ENCODE peak calls at places on chromosome 2, in six cellular contexts. G, J, S, D, H and V are unnamed samples.

GRCh38 chr2:28752608-28752984 is 966 bp downstream of the PPP1CB start:
- DNase-seq in G (no peak), J (no peak), S (no peak), D (no peak), H (no peak), V (no peak)

GRCh38 chr2:7950035-7950612 is 731.7 kb upstream of the ID2 start:
- DNase-seq in G (no peak), J (no peak), S (no peak), D (no peak), H (no peak), V (no peak)

GRCh38 chr2:158837645-158838044 is 42.5 kb downstream of the DAPL1 start:
- DNase-seq in G (no peak), J (no peak), S (no peak), D (no peak), H (no peak), V (no peak)

GRCh38 chr2:207828361-207829057 is 58.8 kb upstream of the FZD5 start:
- DNase-seq in G (no peak), J (no peak), S (peak), D (no peak), H (no peak), V (no peak)

GRCh38 chr2:75646583-75647425 is at the start of gene MRPL19:
- DNase-seq in G (peak), J (peak), S (peak), D (peak), H (peak), V (peak)

GRCh38 chr2:136394136-136395060 is 276.4 kb upstream of the CXCR4 start:
- DNase-seq in G (no peak), J (no peak), S (no peak), D (no peak), H (no peak), V (no peak)

GRCh38 chr2:230721712-230722111 is 9.1 kb downstream of the CAB39 start:
- DNase-seq in G (no peak), J (no peak), S (no peak), D (no peak), H (no peak), V (no peak)

GRCh38 chr2:177265386-177265690 is 811 bp upstream of the NFE2L2 start:
- DNase-seq in G (no peak), J (no peak), S (no peak), D (no peak), H (no peak), V (no peak)

GRCh38 chr2:208224802-208225201 is 30.1 kb downstream of the IDH1 start:
- DNase-seq in G (no peak), J (no peak), S (no peak), D (no peak), H (no peak), V (no peak)

GRCh38 chr2:47282621-47283272 is 120.2 kb upstream of the MSH2 start:
- DNase-seq in G (no peak), J (no peak), S (peak), D (no peak), H (no peak), V (no peak)

GRCh38 chr2:203404996-203405395 is 76.8 kb downstream of the ABI2 start:
- DNase-seq in G (no peak), J (no peak), S (no peak), D (no peak), H (no peak), V (no peak)

GRCh38 chr2:38572167-38572566 is 30.6 kb downstream of the HNRNPLL start:
- DNase-seq in G (no peak), J (no peak), S (no peak), D (peak), H (no peak), V (no peak)

GRCh38 chr2:88658890-88659881 is 31.9 kb upstream of the EIF2AK3 start:
- DNase-seq in G (no peak), J (no peak), S (peak), D (no peak), H (no peak), V (no peak)

GRCh38 chr2:38720613-38721241 is 30.4 kb downstream of the SRSF7 start:
- DNase-seq in G (no peak), J (no peak), S (no peak), D (no peak), H (peak), V (no peak)

GRCh38 chr2:6722574-6722973 is 143.1 kb downstream of the CMPK2 start:
- DNase-seq in G (no peak), J (no peak), S (no peak), D (no peak), H (no peak), V (no peak)

GRCh38 chr2:181977661-181978350 is 7.8 kb upstream of the PPP1R1C start:
- DNase-seq in G (no peak), J (no peak), S (no peak), D (no peak), H (no peak), V (no peak)

GRCh38 chr2:240462704-240463273 is 27.3 kb downstream of the GPC1 start:
- DNase-seq in G (no peak), J (no peak), S (no peak), D (no peak), H (no peak), V (no peak)

GRCh38 chr2:126751477-126751876 is 95.5 kb downstream of the GYPC start:
- DNase-seq in G (peak), J (no peak), S (no peak), D (no peak), H (no peak), V (no peak)

GRCh38 chr2:49360051-49360767 is 205.9 kb upstream of the FSHR start:
- DNase-seq in G (no peak), J (no peak), S (no peak), D (no peak), H (no peak), V (no peak)

GRCh38 chr2:181193550-181193949 is 213.1 kb downstream of the UBE2E3 start:
- DNase-seq in G (no peak), J (no peak), S (no peak), D (no peak), H (no peak), V (no peak)

GRCh38 chr2:49973917-49974368 is 819.6 kb upstream of the FSHR start:
- DNase-seq in G (peak), J (no peak), S (no peak), D (no peak), H (no peak), V (no peak)

GRCh38 chr2:160375037-160375436 is 118.6 kb downstream of the RBMS1 start:
- DNase-seq in G (no peak), J (no peak), S (no peak), D (no peak), H (no peak), V (no peak)

GRCh38 chr2:151862688-151863087 is 34.5 kb upstream of the ARL5A start:
- DNase-seq in G (no peak), J (peak), S (no peak), D (no peak), H (peak), V (peak)

GRCh38 chr2:95039978-95040377 is 14.5 kb downstream of the MAL start:
- DNase-seq in G (no peak), J (no peak), S (no peak), D (no peak), H (no peak), V (no peak)

GRCh38 chr2:120148229-120148628 is 75.0 kb downstream of the TMEM185B start:
- DNase-seq in G (no peak), J (no peak), S (no peak), D (no peak), H (no peak), V (no peak)

GRCh38 chr2:21256006-21256405 is 132.2 kb downstream of the TDRD15 start:
- DNase-seq in G (no peak), J (no peak), S (no peak), D (no peak), H (peak), V (no peak)
- TF ChIP-seq TAF1 in G (no peak), J (no peak), S (no peak), D (no peak), H (no peak), V (no peak)

GRCh38 chr2:163369111-163369510 is 366.7 kb downstream of the FIGN start:
- DNase-seq in G (no peak), J (no peak), S (no peak), D (no peak), H (no peak), V (no peak)
- TF ChIP-seq POLR2AphosphoS5 in G (no peak), J (no peak), S (no peak), D (no peak), H (no peak), V (no peak)

DNA sequence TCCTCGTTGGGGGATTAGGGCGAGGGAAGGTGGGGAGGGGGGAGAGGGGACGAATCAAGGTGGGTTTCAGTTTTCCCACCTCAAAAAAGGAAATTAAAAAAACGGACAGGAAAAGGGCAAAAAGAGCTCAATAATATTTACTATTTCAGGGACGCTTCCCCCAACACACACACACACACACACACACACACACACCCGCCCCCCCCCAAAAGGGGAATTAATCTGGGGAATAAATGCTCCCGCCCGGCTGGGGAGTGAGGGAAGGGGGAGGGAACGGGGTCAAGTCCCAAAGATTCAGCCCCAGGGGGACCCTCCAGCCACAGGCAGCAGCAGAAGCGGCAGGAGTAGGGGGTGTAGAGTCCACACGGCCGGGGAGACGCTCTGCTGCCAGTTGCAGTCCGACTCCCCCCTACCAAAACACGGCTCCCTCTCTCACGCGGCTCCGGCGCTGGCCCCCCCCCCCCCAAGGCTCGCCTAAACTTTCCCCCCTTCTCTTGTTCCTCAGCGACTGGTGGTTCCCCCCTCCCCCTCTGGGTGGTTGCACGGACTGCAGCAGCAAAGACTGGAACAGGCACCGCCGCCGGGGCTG is 472 bp downstream of the XPO1 start:
- DNase-seq in G (no peak), J (no peak), S (no peak), D (no peak), H (no peak), V (no peak)
- TF ChIP-seq POLR2A in G (no peak), J (no peak), S (no peak), D (no peak), H (no peak), V (no peak)

DNA sequence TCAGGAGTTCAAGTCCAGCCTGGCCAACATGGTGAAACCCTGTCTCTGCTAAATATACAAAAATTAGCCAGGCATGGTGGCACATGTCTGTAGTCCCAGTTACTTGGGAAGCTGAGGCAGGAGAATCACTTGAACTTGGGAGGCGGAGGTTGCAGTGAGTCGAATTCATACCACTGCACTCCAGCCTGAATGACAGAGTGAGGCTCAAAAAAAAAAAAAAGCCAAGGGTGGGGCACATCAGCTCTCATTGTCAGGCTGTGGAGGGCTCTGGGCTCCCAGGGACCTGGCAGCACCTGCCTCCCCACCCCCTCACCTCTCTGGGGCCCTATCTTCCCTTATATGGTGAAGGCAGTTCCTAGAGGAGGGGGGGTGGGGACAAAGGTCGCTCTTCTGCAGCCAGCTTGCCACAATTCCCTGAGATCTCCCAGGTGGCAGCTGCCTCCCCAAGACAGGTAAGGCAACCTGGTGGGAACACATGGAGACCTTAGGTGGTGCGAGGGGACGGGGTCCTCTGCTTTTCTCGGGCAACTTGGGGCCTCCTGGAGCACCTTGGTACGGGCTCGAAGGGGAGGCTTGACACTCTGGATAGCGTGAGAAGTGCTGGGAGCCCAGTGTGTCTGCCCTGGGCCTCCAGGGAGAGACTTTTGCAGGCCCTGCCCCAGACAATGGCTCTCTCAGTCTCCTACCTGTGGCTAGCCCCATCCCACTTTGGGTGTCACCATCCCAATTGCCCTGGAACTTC is at the start of gene VIL1:
- DNase-seq in G (no peak), J (no peak), S (peak), D (no peak), H (no peak), V (no peak)
- TF ChIP-seq TAF1 in G (peak), J (no peak), S (peak), D (no peak), H (no peak), V (no peak)

GRCh38 chr2:144519934-144520717 is at the start of gene ZEB2:
- DNase-seq in G (peak), J (no peak), S (peak), D (peak), H (no peak), V (no peak)
- TF ChIP-seq POLR2AphosphoS5 in G (no peak), J (no peak), S (no peak), D (peak), H (no peak), V (no peak)

GRCh38 chr2:234953116-234954031 is 1.6 kb downstream of the SH3BP4 start:
- DNase-seq in G (no peak), J (no peak), S (no peak), D (no peak), H (no peak), V (no peak)
- TF ChIP-seq POLR2A in G (no peak), J (no peak), S (peak), D (no peak), H (no peak), V (no peak)

GRCh38 chr2:200466703-200467418 is 43.0 kb downstream of the KCTD18 start:
- DNase-seq in G (no peak), J (no peak), S (no peak), D (no peak), H (no peak), V (no peak)
- TF ChIP-seq TAF1 in G (no peak), J (no peak), S (no peak), D (no peak), H (no peak), V (no peak)

GRCh38 chr2:100780203-100781008 is 39.5 kb upstream of the NPAS2 start:
- DNase-seq in G (no peak), J (no peak), S (peak), D (no peak), H (no peak), V (no peak)
- TF ChIP-seq POLR2AphosphoS5 in G (no peak), J (no peak), S (peak), D (no peak), H (no peak), V (no peak)

GRCh38 chr2:54503828-54504227 is 47.7 kb downstream of the SPTBN1 start:
- DNase-seq in G (no peak), J (no peak), S (no peak), D (no peak), H (no peak), V (no peak)
- TF ChIP-seq POLR2A in G (no peak), J (no peak), S (no peak), D (no peak), H (no peak), V (no peak)